ENCODE peak calls at places on chromosomes 16 and 17, in ten cellular contexts. G is NCI-H460; E is uterus; I is HEK293T; D is stimulated activated CD4-positive, alpha-beta T cell treated with anti-CD3 and anti-CD28 coated beads, Interleukin-15, amount 100 ng/mL, for 1 hour; Q is cardiac muscle cell; P is stimulated activated CD8-positive, alpha-beta memory T cell treated with anti-CD3 and anti-CD28 coated beads, Interleukin-12 subunit alpha, Interleukin-12 subunit beta, amount 100 ng/mL, for 4 hours; A is small intestine; K is NCI-H524 treated with DMSO at 0.1 percent for 48 hours; X is activated CD8-positive, alpha-beta memory T cell treated with anti-CD3 and anti-CD28 coated beads for 1 hour. H is an unnamed sample.

GRCh38 chr17:72747416-72747815 is 345.1 kb downstream of the SLC39A11 start:
- DNase-seq in K (no peak), A (peak; percentile 91), D (no peak), Q (no peak), P (no peak), I (no peak), G (no peak), E (no peak), X (no peak), H (no peak)

GRCh38 chr17:32553168-32553567 is 66.4 kb downstream of the CDK5R1 start:
- DNase-seq in Q (no peak), X (no peak), P (no peak), A (no peak), E (no peak), G (no peak), K (no peak), D (no peak), I (no peak), H (no peak)

GRCh38 chr17:29237476-29238132 is 9.1 kb upstream of the CRYBA1 start:
- DNase-seq in A (no peak), G (no peak), E (no peak), P (no peak), K (no peak), X (no peak), D (no peak), Q (peak; percentile 84), I (no peak), H (no peak)

GRCh38 chr17:73595068-73595865 is 49.0 kb downstream of the SDK2 start:
- DNase-seq in D (no peak), A (no peak), Q (peak; percentile 26), K (no peak), E (no peak), G (no peak), X (no peak), I (peak; percentile 55), P (no peak), H (peak; percentile 96)

GRCh38 chr17:29102741-29103181 is 59.8 kb downstream of the PIPOX start:
- DNase-seq in E (no peak), I (no peak), G (no peak), A (no peak), K (no peak), D (no peak), P (no peak), X (no peak), Q (no peak), H (peak; percentile 80)

GRCh38 chr17:13428611-13429042 is 173.1 kb downstream of the HS3ST3A1 start:
- DNase-seq in Q (no peak), D (no peak), E (no peak), K (no peak), G (no peak), P (no peak), I (no peak), X (no peak), A (no peak), H (peak; percentile 41)

GRCh38 chr17:36001862-36002603 is 680 bp upstream of the CCL15 start:
- DNase-seq in I (no peak), A (peak; percentile 99), Q (no peak), G (no peak), X (no peak), P (no peak), E (no peak), K (no peak), D (no peak), H (no peak)

GRCh38 chr17:39352986-39353385 is 48.4 kb downstream of the FBXL20 start:
- DNase-seq in Q (no peak), G (no peak), K (no peak), I (no peak), X (no peak), E (no peak), D (no peak), P (no peak), A (no peak), H (no peak)

GRCh38 chr17:75084039-75084660 is 3.6 kb upstream of the SLC16A5 start:
- DNase-seq in Q (peak; percentile 71), K (no peak), X (no peak), I (no peak), P (no peak), G (peak; percentile 97), D (no peak), A (peak; percentile 72), E (no peak), H (peak; percentile 60)

GRCh38 chr16:89723279-89724250 is 2.2 kb downstream of the ZNF276 start:
- DNase-seq in Q (peak; percentile 36), D (peak; percentile 37), E (no peak), G (no peak), X (peak; percentile 77), A (peak; percentile 66), P (peak; percentile 58), I (no peak), K (no peak), H (peak; percentile 54)

GRCh38 chr17:14307560-14308024 is 6.7 kb downstream of the HS3ST3B1 start:
- DNase-seq in D (no peak), X (no peak), E (no peak), Q (peak; percentile 60), P (no peak), K (no peak), G (no peak), A (no peak), I (no peak), H (no peak)

GRCh38 chr17:81393684-81394376 is 1.4 kb upstream of the BAHCC1 start:
- DNase-seq in D (peak; percentile 42), Q (peak; percentile 100), E (peak; percentile 100), A (peak; percentile 99), G (peak; percentile 100), K (peak; percentile 99), P (peak; percentile 48), X (no peak), I (peak; percentile 92), H (peak; percentile 99)

H was measured in SK-N-SH.